ENCODE peak calls at places on chromosomes 2 and 18, in four cellular contexts. M, T, F and L are unnamed samples.

GRCh38 chr18:48218285-48219022 is 190.7 kb downstream of the ZBTB7C start:
- DNase-seq in M (no peak), T (no peak), F (peak; percentile 21), L (no peak)

GRCh38 chr2:19009510-19009909 is 348.9 kb downstream of the OSR1 start:
- DNase-seq in M (no peak), T (no peak), F (no peak), L (no peak)

GRCh38 chr2:162750033-162750432 is 88.5 kb downstream of the KCNH7 start:
- DNase-seq in M (no peak), T (no peak), F (no peak), L (no peak)

GRCh38 chr2:23409246-23409645 is 24.3 kb downstream of the KLHL29 start:
- DNase-seq in M (no peak), T (no peak), F (no peak), L (no peak)

GRCh38 chr18:12328179-12328823 is 20.3 kb downstream of the TUBB6 start:
- DNase-seq in M (no peak), T (no peak), F (no peak), L (no peak)

GRCh38 chr18:12422936-12423335 is 15.2 kb downstream of the PRELID3A start:
- DNase-seq in M (no peak), T (no peak), F (no peak), L (no peak)

GRCh38 chr18:63309422-63309821 is 10.1 kb downstream of the BCL2 start:
- DNase-seq in M (no peak), T (no peak), F (no peak), L (no peak)

GRCh38 chr2:183926433-183926832 is 671.9 kb upstream of the ZNF804A start:
- DNase-seq in M (no peak), T (no peak), F (no peak), L (no peak)

GRCh38 chr2:10433948-10434884 is 13.9 kb downstream of the ODC1 start:
- DNase-seq in M (no peak), T (peak; percentile 42), F (no peak), L (peak; percentile 58)

GRCh38 chr2:78261454-78261853 is 739.3 kb upstream of the LRRTM4 start:
- DNase-seq in M (no peak), T (no peak), F (no peak), L (no peak)

GRCh38 chr2:42815725-42816124 is 23.3 kb upstream of the HAAO start:
- DNase-seq in M (no peak), T (no peak), F (no peak), L (no peak)

GRCh38 chr18:55753643-55754255 is 165.8 kb upstream of the TCF4 start:
- DNase-seq in M (peak; percentile 88), T (no peak), F (no peak), L (no peak)

DNA sequence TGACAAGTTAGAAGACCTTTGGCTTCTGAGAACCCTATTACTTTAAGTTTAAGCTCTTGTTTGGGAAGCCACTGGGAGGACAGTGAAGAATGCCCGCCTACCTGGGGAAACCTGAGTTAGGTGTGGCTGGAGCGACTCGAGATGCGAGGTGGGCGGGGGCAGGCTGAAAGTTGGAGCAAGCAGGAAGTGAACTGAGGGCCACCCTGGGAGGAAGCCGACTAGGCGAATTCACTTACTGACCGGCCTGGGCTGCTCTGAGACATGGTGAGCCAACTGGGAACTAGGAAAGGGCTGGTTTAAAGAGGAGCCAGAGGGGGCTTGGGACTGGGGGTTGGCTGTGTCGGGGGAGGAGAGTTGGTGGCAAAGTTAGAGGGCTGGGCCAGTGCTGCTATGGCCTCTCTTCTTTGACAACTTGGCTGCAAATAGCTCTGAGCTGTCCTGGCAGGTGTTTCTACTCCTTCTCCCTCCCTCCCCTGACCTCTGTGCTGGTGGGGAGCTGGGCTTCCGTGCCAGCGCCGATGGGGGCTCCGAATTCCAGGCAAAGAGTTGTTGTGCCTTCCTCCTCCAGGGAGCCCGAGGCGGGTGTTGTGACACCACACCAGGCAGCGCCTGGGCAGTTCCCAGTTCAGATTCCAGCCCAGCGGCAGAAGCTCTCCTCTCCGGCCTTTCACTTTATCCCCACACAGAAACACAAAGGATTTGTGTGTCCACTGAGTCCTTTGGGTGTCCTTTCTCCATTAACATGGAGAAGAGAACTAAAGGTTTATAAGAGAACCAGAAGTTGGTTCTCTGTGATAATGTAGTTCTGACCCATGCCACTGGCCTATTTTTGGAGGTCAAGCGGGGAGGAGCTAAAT is at the start of gene VAMP8:
- DNase-seq in M (peak; percentile 80), T (peak; percentile 93), F (peak; percentile 86), L (peak; percentile 82)
- H3K4me3 ChIP-seq in M (peak within 1 kb of the TSS; percentile 70), T (peak within 1 kb of the TSS; percentile 52), F (peak within 1 kb of the TSS; percentile 27), L (peak within 1 kb of the TSS; percentile 60)

DNA sequence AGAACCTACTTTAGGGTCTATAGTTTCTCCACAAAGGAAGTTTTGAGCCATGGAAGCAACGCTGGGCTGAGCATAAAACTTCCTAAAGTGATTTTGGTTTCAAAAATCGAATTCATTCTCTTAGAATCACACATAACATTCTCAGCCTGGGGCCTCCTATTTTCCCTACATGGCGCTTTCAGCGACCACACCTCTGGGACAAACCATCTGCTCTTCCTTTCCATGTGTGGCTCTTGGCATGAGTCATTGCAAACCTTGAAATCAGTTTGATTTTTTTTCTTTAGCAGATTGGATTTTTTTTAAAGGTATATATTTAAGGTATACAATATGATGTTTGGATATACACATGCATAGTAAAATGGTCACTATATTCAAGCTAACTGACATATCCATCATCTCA is 72.5 kb upstream of the APCDD1 start:
- DNase-seq in M (peak; percentile 12), T (no peak), F (no peak), L (no peak)
- H3K27me3 ChIP-seq in M (no peaks in the 10 kb centered on the region), T (no peaks in the 10 kb centered on the region), F (no peaks in the 10 kb centered on the region), L (no peaks in the 10 kb centered on the region)

GRCh38 chr2:238791345-238791744 is 56.5 kb upstream of the TWIST2 start:
- DNase-seq in M (no peak), T (no peak), F (no peak), L (no peak)

GRCh38 chr2:238796223-238796885 is 51.5 kb upstream of the TWIST2 start:
- DNase-seq in M (no peak), T (no peak), F (no peak), L (no peak)

GRCh38 chr2:238790877-238791276 is 57.0 kb upstream of the TWIST2 start:
- DNase-seq in M (no peak), T (no peak), F (no peak), L (no peak)

GRCh38 chr2:238793351-238793750 is 54.5 kb upstream of the TWIST2 start:
- DNase-seq in M (no peak), T (no peak), F (no peak), L (no peak)

DNA sequence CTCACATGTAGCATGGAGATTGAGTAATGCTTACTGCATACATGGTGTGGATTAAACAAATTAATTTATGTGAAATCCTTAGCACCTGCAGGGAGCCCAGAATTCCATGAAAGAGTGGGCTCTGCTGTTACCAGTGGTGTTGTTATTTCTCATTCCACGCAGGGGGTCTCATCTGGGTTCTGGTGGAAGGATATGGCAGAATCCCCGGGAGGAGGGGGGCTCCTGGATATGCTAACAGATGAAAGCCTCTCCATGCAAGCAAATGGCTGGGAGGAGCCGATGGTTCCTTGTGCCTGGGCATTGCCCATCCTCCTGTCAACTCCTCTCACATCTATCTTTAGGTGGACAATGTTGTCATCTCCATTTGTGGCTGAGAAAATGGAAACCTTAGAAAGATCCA is 53.8 kb upstream of the TWIST2 start:
- DNase-seq in M (no peak), T (no peak), F (no peak), L (no peak)
- H3K4me1 ChIP-seq in M (no peaks in the 10 kb centered on the region), T (no peaks in the 10 kb centered on the region), F (no peaks in the 10 kb centered on the region), L (no peaks in the 10 kb centered on the region)

DNA sequence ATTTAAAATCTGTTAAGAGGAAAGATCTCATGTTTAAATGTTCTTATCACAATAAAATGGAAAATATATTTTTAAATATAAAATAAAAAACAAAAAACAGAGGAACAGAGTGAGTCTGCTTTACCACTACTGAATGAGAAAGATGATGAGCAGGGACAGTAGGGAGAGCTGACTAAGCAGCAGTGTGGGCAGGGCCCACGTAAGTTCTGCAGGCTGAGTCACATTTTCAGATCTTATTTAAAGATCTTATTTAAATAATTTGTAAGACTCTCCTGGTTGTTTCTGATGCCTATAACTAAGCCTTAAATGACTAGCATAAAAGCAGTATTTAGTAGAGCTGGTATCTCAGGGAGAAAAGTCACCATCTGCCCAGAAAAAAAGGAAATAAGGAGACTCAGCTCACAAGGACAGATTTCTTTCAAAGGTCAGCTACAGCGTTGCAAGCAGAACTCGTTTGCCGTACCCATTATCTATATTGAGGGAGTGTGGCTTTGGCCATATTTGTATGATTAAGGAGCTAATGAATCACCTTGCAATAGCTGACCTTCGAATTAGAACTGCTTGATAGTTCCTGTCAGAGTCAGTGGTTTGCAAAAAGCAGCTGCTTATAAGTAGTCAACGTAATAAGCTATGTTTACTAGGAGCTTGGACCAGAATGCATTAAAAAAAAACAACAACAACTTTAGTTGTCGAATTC is 322.1 kb upstream of the CHAC2 start:
- DNase-seq in M (peak; percentile 55), T (no peak), F (no peak), L (no peak)
- H3K4me3 ChIP-seq in M (no peak overlapping the region), T (no peak overlapping the region), F (no peak overlapping the region), L (no peak overlapping the region)

GRCh38 chr2:44897406-44897805 is 44.1 kb upstream of the SIX3 start:
- DNase-seq in M (no peak), T (no peak), F (no peak), L (no peak)
- H3K27me3 ChIP-seq in M (no peaks in the 10 kb centered on the region), T (no peaks in the 10 kb centered on the region), F (no peaks in the 10 kb centered on the region), L (no peaks in the 10 kb centered on the region)

DNA sequence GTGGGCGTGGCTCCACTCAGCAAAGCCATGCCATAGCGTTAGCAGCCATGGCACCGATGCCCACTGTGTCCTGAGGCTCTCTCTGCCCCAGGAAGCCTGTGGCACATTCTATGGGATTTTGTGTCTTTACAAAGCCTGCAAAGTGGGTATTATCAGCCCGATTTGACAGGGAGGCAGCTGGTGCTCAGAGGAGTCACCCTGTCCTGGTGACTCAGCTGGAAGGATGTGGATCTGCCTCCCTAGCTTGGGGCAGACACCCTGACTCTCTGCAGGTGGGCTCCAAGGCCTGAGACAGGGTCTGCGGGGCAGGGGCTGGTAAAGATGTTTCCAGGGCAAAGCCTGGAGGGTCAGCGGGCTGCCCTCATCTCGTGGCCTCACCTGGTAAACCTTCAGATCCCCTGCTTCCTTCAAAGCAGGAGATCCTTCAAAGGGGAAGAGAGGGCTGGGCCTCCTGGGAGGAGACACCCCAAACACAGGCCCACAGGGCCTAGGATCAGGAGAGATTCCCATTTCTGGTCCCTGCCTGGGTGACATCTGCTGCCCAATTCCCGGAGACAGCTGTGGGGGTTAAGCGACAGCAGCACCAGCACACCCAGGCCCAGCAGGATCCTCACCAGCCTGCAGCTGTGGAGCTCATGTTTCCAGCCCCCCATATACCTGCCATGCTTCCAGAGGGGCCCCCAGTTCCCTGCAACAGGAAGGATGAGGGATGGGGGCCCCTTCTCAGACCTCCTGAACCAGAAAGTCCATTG is 3.0 kb upstream of the ASB1 start:
- DNase-seq in M (peak; percentile 24), T (peak; percentile 58), F (no peak), L (no peak)
- H3K4me1 ChIP-seq in M (peaks cover 22% of the 10 kb centered on the region), T (peaks cover 29% of the 10 kb centered on the region), F (peaks cover 17% of the 10 kb centered on the region), L (peaks cover 8% of the 10 kb centered on the region)